ENCODE peak calls at places on chromosomes 12 and 14, in seven cellular contexts. One of them, this sample, is unnamed.

GRCh38 chr14:93700928-93701327 is 87.4 kb downstream of the PRIMA1 start:
- DNase-seq in Daoy: no peak
- DNase-seq in RWPE1: no peak
- DNase-seq in GM13977: no peak
- DNase-seq in GM04504: no peak
- DNase-seq in stimulated activated CD8-positive, alpha-beta memory T cell treated with anti-CD3 and anti-CD28 coated beads, Interleukin-7, amount 100 ng/mL, for 48 hours: no peak
- DNase-seq in T-cell: no peak
- DNase-seq in this sample: no peak

GRCh38 chr12:26843306-26843705 is 10.3 kb upstream of the ITPR2 start:
- DNase-seq in Daoy: no peak
- DNase-seq in RWPE1: no peak
- DNase-seq in GM13977: no peak
- DNase-seq in GM04504: no peak
- DNase-seq in stimulated activated CD8-positive, alpha-beta memory T cell treated with anti-CD3 and anti-CD28 coated beads, Interleukin-7, amount 100 ng/mL, for 48 hours: no peak
- DNase-seq in T-cell: no peak
- DNase-seq in this sample: no peak

GRCh38 chr14:69703047-69704046 is 63.6 kb upstream of the SRSF5 start:
- DNase-seq in Daoy: no peak
- DNase-seq in RWPE1: no peak
- DNase-seq in GM13977: no peak
- DNase-seq in GM04504: no peak
- DNase-seq in stimulated activated CD8-positive, alpha-beta memory T cell treated with anti-CD3 and anti-CD28 coated beads, Interleukin-7, amount 100 ng/mL, for 48 hours: no peak
- DNase-seq in T-cell: no peak
- DNase-seq in this sample: peak

GRCh38 chr14:35138585-35138984 is 16.2 kb downstream of the PRORP start:
- DNase-seq in Daoy: no peak
- DNase-seq in RWPE1: no peak
- DNase-seq in GM13977: no peak
- DNase-seq in GM04504: no peak
- DNase-seq in stimulated activated CD8-positive, alpha-beta memory T cell treated with anti-CD3 and anti-CD28 coated beads, Interleukin-7, amount 100 ng/mL, for 48 hours: no peak
- DNase-seq in T-cell: no peak
- DNase-seq in this sample: no peak

GRCh38 chr14:99838555-99839193 is 45.5 kb downstream of the EML1 start:
- DNase-seq in Daoy: no peak
- DNase-seq in RWPE1: peak
- DNase-seq in GM13977: no peak
- DNase-seq in GM04504: no peak
- DNase-seq in stimulated activated CD8-positive, alpha-beta memory T cell treated with anti-CD3 and anti-CD28 coated beads, Interleukin-7, amount 100 ng/mL, for 48 hours: no peak
- DNase-seq in T-cell: no peak
- DNase-seq in this sample: no peak

GRCh38 chr12:4816776-4817530 is 92.8 kb upstream of the KCNA1 start:
- DNase-seq in Daoy: no peak
- DNase-seq in RWPE1: no peak
- DNase-seq in GM13977: no peak
- DNase-seq in GM04504: no peak
- DNase-seq in stimulated activated CD8-positive, alpha-beta memory T cell treated with anti-CD3 and anti-CD28 coated beads, Interleukin-7, amount 100 ng/mL, for 48 hours: no peak
- DNase-seq in T-cell: no peak
- DNase-seq in this sample: no peak

GRCh38 chr12:123928274-123928865 is 44.3 kb downstream of the CCDC92 start:
- DNase-seq in Daoy: no peak
- DNase-seq in RWPE1: no peak
- DNase-seq in GM13977: no peak
- DNase-seq in GM04504: no peak
- DNase-seq in stimulated activated CD8-positive, alpha-beta memory T cell treated with anti-CD3 and anti-CD28 coated beads, Interleukin-7, amount 100 ng/mL, for 48 hours: no peak
- DNase-seq in T-cell: no peak
- DNase-seq in this sample: no peak

GRCh38 chr12:70812124-70812523 is 108.4 kb downstream of the PTPRR start:
- DNase-seq in Daoy: no peak
- DNase-seq in RWPE1: peak
- DNase-seq in GM13977: no peak
- DNase-seq in GM04504: no peak
- DNase-seq in stimulated activated CD8-positive, alpha-beta memory T cell treated with anti-CD3 and anti-CD28 coated beads, Interleukin-7, amount 100 ng/mL, for 48 hours: no peak
- DNase-seq in T-cell: no peak
- DNase-seq in this sample: no peak

GRCh38 chr14:72641086-72641485 is 252.8 kb downstream of the DPF3 start:
- DNase-seq in Daoy: no peak
- DNase-seq in RWPE1: no peak
- DNase-seq in GM13977: no peak
- DNase-seq in GM04504: no peak
- DNase-seq in stimulated activated CD8-positive, alpha-beta memory T cell treated with anti-CD3 and anti-CD28 coated beads, Interleukin-7, amount 100 ng/mL, for 48 hours: no peak
- DNase-seq in T-cell: no peak
- DNase-seq in this sample: no peak

GRCh38 chr14:52951730-52952481 is 1.1 kb upstream of the FERMT2 start:
- DNase-seq in Daoy: peak
- DNase-seq in RWPE1: peak
- DNase-seq in GM13977: peak
- DNase-seq in GM04504: peak
- DNase-seq in stimulated activated CD8-positive, alpha-beta memory T cell treated with anti-CD3 and anti-CD28 coated beads, Interleukin-7, amount 100 ng/mL, for 48 hours: no peak
- DNase-seq in T-cell: peak
- DNase-seq in this sample: no peak

GRCh38 chr14:103607039-103607668 is 21.9 kb upstream of the KLC1 start:
- DNase-seq in Daoy: peak
- DNase-seq in RWPE1: peak
- DNase-seq in GM13977: peak
- DNase-seq in GM04504: peak
- DNase-seq in stimulated activated CD8-positive, alpha-beta memory T cell treated with anti-CD3 and anti-CD28 coated beads, Interleukin-7, amount 100 ng/mL, for 48 hours: peak
- DNase-seq in T-cell: peak
- DNase-seq in this sample: peak